ENCODE peak calls at places on chromosomes 1 and 21, in ten cellular contexts. W is activated naive CD4-positive, alpha-beta T cell; Z is fibroblast of mammary gland; T is neuronal stem cell; J is lower lobe of right lung; M is activated CD4-positive, alpha-beta T cell treated with anti-CD3 and anti-CD28 coated beads, Interleukin-2, amount 50 U/mL, for 1 hour; X is CD4-positive, CD25-positive, alpha-beta regulatory T cell; R is MM.1S; K is right lobe of liver; I is AG10803. A is an unnamed sample.

GRCh38 chr1:23090056-23090455 is 70.8 kb downstream of the KDM1A start:
- DNase-seq in W (no peak), Z (no peak), T (no peak), J (no peak), M (no peak), X (no peak), R (no peak), K (no peak), I (no peak), A (no peak)

GRCh38 chr1:42173155-42173933 is 8.8 kb upstream of the GUCA2A start:
- DNase-seq in W (peak), Z (peak), T (peak), J (peak), M (peak), X (peak), R (peak), K (peak), I (peak), A (no peak)

GRCh38 chr1:22831729-22832413 is 121.2 kb downstream of the EPHB2 start:
- DNase-seq in W (no peak), Z (peak), T (no peak), J (peak), M (no peak), X (no peak), R (no peak), K (no peak), I (peak), A (peak)

GRCh38 chr1:197763769-197764168 is 11.5 kb downstream of the DENND1B start:
- DNase-seq in W (no peak), Z (no peak), T (no peak), J (no peak), M (no peak), X (no peak), R (no peak), K (no peak), I (no peak), A (no peak)

GRCh38 chr1:234486858-234487830 is 8.2 kb upstream of the TARBP1 start:
- DNase-seq in W (no peak), Z (peak), T (peak), J (no peak), M (no peak), X (peak), R (peak), K (no peak), I (peak), A (peak)

GRCh38 chr1:8822383-8823294 is 5.2 kb upstream of the RERE start:
- DNase-seq in W (no peak), Z (peak), T (no peak), J (no peak), M (no peak), X (no peak), R (no peak), K (no peak), I (peak), A (peak)

GRCh38 chr1:171841050-171841910 is at the start of gene DNM3:
- DNase-seq in W (peak), Z (peak), T (peak), J (peak), M (peak), X (peak), R (peak), K (peak), I (peak), A (peak)

GRCh38 chr1:28577738-28578536 is 14.1 kb upstream of the RAB42 start:
- DNase-seq in W (no peak), Z (peak), T (no peak), J (no peak), M (no peak), X (no peak), R (peak), K (no peak), I (no peak), A (no peak)

GRCh38 chr1:189775343-189775742 is 702.3 kb downstream of the BRINP3 start:
- DNase-seq in W (no peak), Z (no peak), T (no peak), J (no peak), M (no peak), X (no peak), R (no peak), K (no peak), I (peak), A (peak)

GRCh38 chr1:165468850-165469249 is 23.9 kb upstream of the RXRG start:
- DNase-seq in W (no peak), Z (no peak), T (no peak), J (no peak), M (no peak), X (no peak), R (no peak), K (no peak), I (no peak), A (no peak)

GRCh38 chr1:1033009-1033587 is 13.2 kb downstream of the AGRN start:
- DNase-seq in W (peak), Z (peak), T (peak), J (peak), M (peak), X (peak), R (peak), K (peak), I (peak), A (peak)

GRCh38 chr1:31605908-31606427 is 11.5 kb upstream of the HCRTR1 start:
- DNase-seq in W (no peak), Z (peak), T (no peak), J (no peak), M (no peak), X (no peak), R (peak), K (no peak), I (peak), A (no peak)

GRCh38 chr1:120954736-120955135 is 65.2 kb downstream of the PPIAL4A start:
- DNase-seq in W (no peak), Z (no peak), T (no peak), J (no peak), M (no peak), X (no peak), R (no peak), K (no peak), I (no peak), A (no peak)

GRCh38 chr1:211734359-211734758 is 58.9 kb upstream of the NEK2 start:
- DNase-seq in W (no peak), Z (no peak), T (no peak), J (no peak), M (no peak), X (no peak), R (no peak), K (no peak), I (no peak), A (peak)

GRCh38 chr1:214861615-214862014 is 220.9 kb upstream of the KCNK2 start:
- DNase-seq in W (no peak), Z (peak), T (no peak), J (no peak), M (no peak), X (no peak), R (no peak), K (no peak), I (peak), A (no peak)

GRCh38 chr1:6447016-6447817 is 18.8 kb downstream of the TNFRSF25 start:
- DNase-seq in W (no peak), Z (no peak), T (peak), J (no peak), M (no peak), X (no peak), R (no peak), K (no peak), I (no peak), A (no peak)

GRCh38 chr1:64608651-64609048 is 136.2 kb upstream of the RAVER2 start:
- DNase-seq in W (no peak), Z (no peak), T (no peak), J (no peak), M (no peak), X (no peak), R (no peak), K (no peak), I (no peak), A (no peak)

GRCh38 chr1:1230656-1231399 is 973 bp downstream of the SDF4 start:
- DNase-seq in W (no peak), Z (peak), T (no peak), J (no peak), M (no peak), X (no peak), R (no peak), K (no peak), I (peak), A (peak)

GRCh38 chr1:25619101-25619890 is 2.7 kb downstream of the MAN1C1 start:
- DNase-seq in W (peak), Z (no peak), T (peak), J (no peak), M (peak), X (peak), R (peak), K (peak), I (no peak), A (no peak)

GRCh38 chr1:18166341-18166740 is 58.7 kb downstream of the IGSF21 start:
- DNase-seq in W (no peak), Z (no peak), T (no peak), J (no peak), M (no peak), X (no peak), R (no peak), K (no peak), I (no peak), A (no peak)

GRCh38 chr21:19853061-19853460 is 1145.1 kb upstream of the NCAM2 start:
- DNase-seq in W (no peak), Z (no peak), T (no peak), J (no peak), M (no peak), X (no peak), R (no peak), K (no peak), I (no peak), A (no peak)

A was measured in amniotic epithelial cell.